ENCODE peak calls at places on chromosome 3, in seven cellular contexts. Z is AG10803, N is GM23338, D is suprapubic skin, Q is left ventricle myocardium inferior, S is HFF-Myc, Y is psoas muscle. J is an unnamed sample.

GRCh38 chr3:105965384-105965783 is 96.6 kb upstream of the CBLB start:
- DNase-seq in Q (no peak), D (no peak), S (no peak), Y (no peak), Z (peak; percentile 80), N (no peak), J (no peak)

GRCh38 chr3:156657862-156658731 is 16.3 kb upstream of the TIPARP start:
- DNase-seq in Q (no peak), Z (no peak), D (no peak), Y (no peak), S (no peak), N (no peak), J (no peak)

GRCh38 chr3:160006282-160007163 is 17.9 kb downstream of the IL12A start:
- DNase-seq in Q (no peak), N (peak; percentile 73), Z (peak; percentile 73), S (peak; percentile 66), Y (no peak), D (no peak), J (no peak)

GRCh38 chr3:12758025-12758830 is 831 bp downstream of the TMEM40 start:
- DNase-seq in D (no peak), Z (peak; percentile 64), Q (peak; percentile 34), Y (peak; percentile 46), N (peak; percentile 32), S (peak; percentile 16), J (no peak)

GRCh38 chr3:126111126-126111551 is 27.2 kb upstream of the SLC41A3 start:
- DNase-seq in S (no peak), Z (no peak), D (peak; percentile 67), Q (no peak), Y (no peak), N (no peak), J (no peak)

GRCh38 chr3:120506076-120506827 is 55.5 kb upstream of the FSTL1 start:
- DNase-seq in Q (no peak), S (no peak), N (no peak), D (no peak), Z (peak; percentile 75), Y (no peak), J (no peak)

GRCh38 chr3:188673509-188674239 is 498.1 kb upstream of the TPRG1 start:
- DNase-seq in Z (peak; percentile 94), S (no peak), N (peak; percentile 32), D (no peak), Q (no peak), Y (no peak), J (no peak)

GRCh38 chr3:166837535-166837934 is 542.6 kb downstream of the ZBBX start:
- DNase-seq in Q (no peak), Y (no peak), Z (no peak), N (peak; percentile 75), D (no peak), S (no peak), J (no peak)

GRCh38 chr3:129829640-129830039 is 63.9 kb downstream of the TMCC1 start:
- DNase-seq in D (no peak), N (peak; percentile 76), Q (peak; percentile 25), S (peak; percentile 48), Y (peak; percentile 23), Z (peak; percentile 97), J (no peak)

GRCh38 chr3:116863842-116864626 is 154.5 kb downstream of the TUSC7 start:
- DNase-seq in N (peak; percentile 75), Y (no peak), Q (no peak), Z (peak; percentile 23), D (no peak), S (peak; percentile 2), J (no peak)

GRCh38 chr3:155386817-155387403 is 93.4 kb upstream of the STRIT1 start:
- DNase-seq in N (no peak), S (no peak), Q (no peak), D (no peak), Y (no peak), Z (no peak), J (no peak)

GRCh38 chr3:155386306-155386705 is 92.8 kb upstream of the STRIT1 start:
- DNase-seq in N (no peak), D (no peak), Y (no peak), Q (no peak), S (no peak), Z (peak; percentile 54), J (no peak)

GRCh38 chr3:155387571-155387970 is 94.1 kb upstream of the STRIT1 start:
- DNase-seq in S (no peak), Q (no peak), Z (peak; percentile 64), N (no peak), D (no peak), Y (no peak), J (no peak)

GRCh38 chr3:155390361-155390760 is 96.9 kb upstream of the STRIT1 start:
- DNase-seq in D (no peak), S (no peak), Z (peak; percentile 32), N (no peak), Y (no peak), Q (no peak), J (no peak)

GRCh38 chr3:155388417-155388816 is 94.9 kb upstream of the STRIT1 start:
- DNase-seq in D (no peak), S (no peak), N (no peak), Z (no peak), Q (no peak), Y (no peak), J (no peak)
- TF ChIP-seq CTCF in D (no peak), S (no peak), N (no peak), Z (no peak), Q (no peak), Y (no peak), J (no peak)

DNA sequence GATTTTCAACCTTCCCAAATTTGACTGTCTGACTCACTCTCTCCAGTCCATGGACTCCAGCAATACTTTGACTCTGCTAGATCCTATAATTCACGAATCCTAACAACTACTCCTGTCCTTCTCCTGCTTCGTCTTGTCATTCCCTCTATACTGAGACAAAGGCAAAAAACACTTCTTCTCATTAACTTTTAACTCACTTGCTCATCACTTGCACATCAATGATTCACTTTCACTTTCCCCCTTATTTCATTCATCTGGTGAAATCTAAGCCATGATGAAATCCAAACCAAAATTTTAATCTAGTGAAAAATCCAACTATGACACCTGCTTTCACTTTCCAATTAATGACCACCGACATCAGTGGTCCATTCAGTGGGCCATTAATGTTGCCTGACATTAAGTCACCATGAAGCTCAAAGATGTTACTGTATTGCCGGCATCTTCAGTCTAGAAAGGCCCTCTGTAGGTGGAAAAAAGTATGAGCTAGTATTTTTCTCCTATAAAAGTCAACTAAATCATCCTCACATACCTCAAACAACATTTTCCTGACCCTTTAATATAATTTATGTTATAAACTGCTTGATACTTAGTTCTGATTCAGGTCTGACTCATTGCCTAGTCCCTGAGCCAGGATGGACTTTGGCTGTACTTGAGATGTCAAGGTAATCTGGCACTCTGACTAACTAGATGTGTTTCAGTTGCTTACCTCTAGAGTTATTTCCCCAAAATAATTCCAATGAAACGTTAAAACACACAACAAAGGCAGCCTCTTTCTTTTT is 158.6 kb downstream of the CNTN6 start:
- DNase-seq in N (peak; percentile 14), Y (no peak), Q (no peak), D (no peak), S (no peak), Z (no peak), J (no peak)
- TF ChIP-seq CTCF in N (peak; percentile 36), Y (no peak), Q (no peak), D (no peak), S (no peak), Z (peak; percentile 23), J (no peak)

GRCh38 chr3:195895078-195895899 is 13.1 kb downstream of the TNK2 start:
- DNase-seq in Y (peak; percentile 52), Q (peak; percentile 49), Z (peak; percentile 39), D (no peak), S (no peak), N (peak; percentile 60), J (no peak)
- TF ChIP-seq CTCF in Y (no peak), Q (no peak), Z (peak; percentile 54), D (no peak), S (no peak), N (no peak), J (no peak)

GRCh38 chr3:94115482-94115881 is 52.6 kb downstream of the NSUN3 start:
- DNase-seq in Q (no peak), Y (no peak), Z (peak; percentile 32), S (peak; percentile 27), D (no peak), N (peak; percentile 50), J (no peak)
- TF ChIP-seq CTCF in Q (peak; percentile 33), Y (no peak), Z (peak; percentile 54), S (peak; percentile 37), D (no peak), N (peak; percentile 71), J (no peak)

GRCh38 chr3:107369791-107370190 is 7.4 kb upstream of the CCDC54 start:
- DNase-seq in Z (peak; percentile 13), N (no peak), S (no peak), Q (no peak), Y (no peak), D (no peak), J (no peak)
- TF ChIP-seq CTCF in Z (no peak), N (no peak), S (no peak), Q (no peak), Y (no peak), D (no peak), J (no peak)

J was measured in omental fat pad.